ENCODE peak calls at places on chromosomes 16 and 17, in six cellular contexts. One of them, this sample, is unnamed.

GRCh38 chr17:53428913-53429312 is 393.8 kb upstream of the KIF2B start:
- DNase-seq in psoas muscle: no peak
- DNase-seq in tibial artery: no peak
- DNase-seq in mesothelial cell of epicardium: no peak
- DNase-seq in GM13977: no peak
- DNase-seq in AG10803: no peak
- DNase-seq in this sample: no peak

GRCh38 chr16:5010576-5011329 is 23.0 kb downstream of the NAGPA start:
- DNase-seq in psoas muscle: no peak
- DNase-seq in AG10803: no peak
- DNase-seq in tibial artery: no peak
- DNase-seq in GM13977: no peak
- DNase-seq in mesothelial cell of epicardium: no peak
- DNase-seq in this sample: peak; percentile 93

GRCh38 chr16:67843343-67843765 is 1.2 kb downstream of the THAP11 start:
- DNase-seq in tibial artery: no peak
- DNase-seq in AG10803: peak; percentile 41
- DNase-seq in psoas muscle: peak; percentile 58
- DNase-seq in mesothelial cell of epicardium: no peak
- DNase-seq in GM13977: no peak
- DNase-seq in this sample: no peak

GRCh38 chr16:14303654-14304394 is 232.7 kb downstream of the MRTFB start:
- DNase-seq in psoas muscle: peak; percentile 73
- DNase-seq in tibial artery: peak; percentile 85
- DNase-seq in GM13977: no peak
- DNase-seq in AG10803: no peak
- DNase-seq in mesothelial cell of epicardium: no peak
- DNase-seq in this sample: no peak

GRCh38 chr16:81158964-81159363 is 62.8 kb upstream of the GCSH start:
- DNase-seq in AG10803: no peak
- DNase-seq in tibial artery: no peak
- DNase-seq in psoas muscle: no peak
- DNase-seq in GM13977: no peak
- DNase-seq in mesothelial cell of epicardium: no peak
- DNase-seq in this sample: no peak

GRCh38 chr17:38705803-38706624 is 941 bp downstream of the MLLT6 start:
- DNase-seq in tibial artery: peak; percentile 87
- DNase-seq in psoas muscle: peak; percentile 79
- DNase-seq in mesothelial cell of epicardium: no peak
- DNase-seq in AG10803: peak; percentile 25
- DNase-seq in GM13977: no peak
- DNase-seq in this sample: no peak

GRCh38 chr17:48368352-48368751 is 61.7 kb downstream of the SKAP1 start:
- DNase-seq in tibial artery: no peak
- DNase-seq in psoas muscle: no peak
- DNase-seq in mesothelial cell of epicardium: no peak
- DNase-seq in AG10803: no peak
- DNase-seq in GM13977: no peak
- DNase-seq in this sample: no peak

GRCh38 chr16:19844945-19845641 is 39.6 kb downstream of the GPRC5B start:
- DNase-seq in tibial artery: no peak
- DNase-seq in AG10803: peak; percentile 90
- DNase-seq in psoas muscle: no peak
- DNase-seq in GM13977: no peak
- DNase-seq in mesothelial cell of epicardium: no peak
- DNase-seq in this sample: no peak

GRCh38 chr17:33497623-33498022 is 204.5 kb upstream of the ASIC2 start:
- DNase-seq in mesothelial cell of epicardium: no peak
- DNase-seq in psoas muscle: no peak
- DNase-seq in AG10803: no peak
- DNase-seq in GM13977: no peak
- DNase-seq in tibial artery: no peak
- DNase-seq in this sample: no peak

GRCh38 chr17:71440513-71440912 is 680.3 kb upstream of the SOX9 start:
- DNase-seq in AG10803: no peak
- DNase-seq in psoas muscle: no peak
- DNase-seq in mesothelial cell of epicardium: no peak
- DNase-seq in tibial artery: no peak
- DNase-seq in GM13977: no peak
- DNase-seq in this sample: no peak

GRCh38 chr16:1048442-1049112 is 24.0 kb upstream of the SSTR5 start:
- DNase-seq in AG10803: peak; percentile 21
- DNase-seq in tibial artery: no peak
- DNase-seq in mesothelial cell of epicardium: no peak
- DNase-seq in GM13977: no peak
- DNase-seq in psoas muscle: peak; percentile 88
- DNase-seq in this sample: peak; percentile 91

GRCh38 chr17:17959520-17960361 is 12.5 kb downstream of the TOM1L2 start:
- DNase-seq in tibial artery: no peak
- DNase-seq in GM13977: peak; percentile 63
- DNase-seq in psoas muscle: no peak
- DNase-seq in mesothelial cell of epicardium: no peak
- DNase-seq in AG10803: peak; percentile 45
- DNase-seq in this sample: no peak

GRCh38 chr16:12538667-12539081 is 265.0 kb downstream of the CPPED1 start:
- DNase-seq in psoas muscle: no peak
- DNase-seq in AG10803: peak; percentile 44
- DNase-seq in GM13977: no peak
- DNase-seq in mesothelial cell of epicardium: no peak
- DNase-seq in tibial artery: no peak
- DNase-seq in this sample: no peak

GRCh38 chr17:60390881-60391418 is 983 bp downstream of the USP32 start:
- DNase-seq in GM13977: peak; percentile 24
- DNase-seq in psoas muscle: peak; percentile 64
- DNase-seq in tibial artery: no peak
- DNase-seq in AG10803: peak; percentile 58
- DNase-seq in mesothelial cell of epicardium: no peak
- DNase-seq in this sample: no peak

GRCh38 chr16:8847623-8848022 is 21.2 kb downstream of the CARHSP1 start:
- DNase-seq in mesothelial cell of epicardium: no peak
- DNase-seq in GM13977: no peak
- DNase-seq in tibial artery: no peak
- DNase-seq in AG10803: no peak
- DNase-seq in psoas muscle: peak; percentile 51
- DNase-seq in this sample: no peak

DNA sequence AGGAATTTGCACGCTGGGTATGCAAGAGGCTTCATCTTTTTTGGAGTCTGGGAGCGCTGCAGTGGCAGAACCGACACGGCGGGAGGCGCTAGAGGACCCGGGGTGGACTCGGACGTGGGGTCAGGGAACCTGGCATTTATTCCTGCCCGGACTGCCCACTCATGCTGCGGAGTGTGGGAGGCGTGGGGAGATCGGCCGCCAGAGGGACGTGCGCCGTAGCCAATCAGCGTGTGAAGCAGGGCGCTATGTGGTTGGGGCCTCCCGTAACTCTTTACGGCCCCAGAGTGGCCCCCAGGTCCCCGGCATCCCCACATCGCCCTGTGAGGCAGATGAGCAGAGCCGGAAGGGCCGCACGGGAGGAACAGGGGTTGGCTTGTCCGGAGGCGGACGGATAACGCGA is 11.2 kb downstream of the FLYWCH2 start:
- DNase-seq in mesothelial cell of epicardium: no peak
- DNase-seq in tibial artery: no peak
- DNase-seq in GM13977: no peak
- DNase-seq in psoas muscle: peak; percentile 48
- DNase-seq in AG10803: no peak
- DNase-seq in this sample: no peak
- TF ChIP-seq CTCF in mesothelial cell of epicardium: no peak
- TF ChIP-seq CTCF in tibial artery: no peak
- TF ChIP-seq CTCF in GM13977: no peak
- TF ChIP-seq CTCF in psoas muscle: no peak
- TF ChIP-seq CTCF in AG10803: no peak
- TF ChIP-seq CTCF in this sample: no peak

DNA sequence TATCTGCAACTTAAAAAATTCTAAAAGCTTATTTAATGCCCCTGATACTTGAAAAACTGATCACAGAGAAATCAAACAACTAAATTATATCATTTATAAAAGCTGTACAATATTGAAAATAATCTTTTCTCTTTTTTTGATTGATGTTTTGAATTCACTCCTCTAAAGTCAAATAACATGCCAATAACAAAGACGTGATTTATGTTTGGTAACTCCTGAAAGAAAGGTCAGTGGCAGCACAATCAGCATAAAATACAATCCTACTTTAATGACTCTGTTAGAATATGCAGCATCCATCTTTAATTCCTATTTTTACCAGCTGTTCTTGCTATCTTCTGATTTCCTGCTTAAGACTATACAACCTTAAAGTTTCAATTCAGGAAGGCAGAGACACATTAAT is 50.7 kb upstream of the NACA2 start:
- DNase-seq in mesothelial cell of epicardium: no peak
- DNase-seq in GM13977: no peak
- DNase-seq in AG10803: no peak
- DNase-seq in tibial artery: no peak
- DNase-seq in psoas muscle: no peak
- DNase-seq in this sample: no peak
- TF ChIP-seq CTCF in mesothelial cell of epicardium: no peak
- TF ChIP-seq CTCF in GM13977: no peak
- TF ChIP-seq CTCF in AG10803: no peak
- TF ChIP-seq CTCF in tibial artery: no peak
- TF ChIP-seq CTCF in psoas muscle: no peak
- TF ChIP-seq CTCF in this sample: no peak

GRCh38 chr17:9926150-9926804 is 21.2 kb upstream of the RCVRN start:
- DNase-seq in AG10803: no peak
- DNase-seq in mesothelial cell of epicardium: no peak
- DNase-seq in tibial artery: no peak
- DNase-seq in psoas muscle: no peak
- DNase-seq in GM13977: no peak
- DNase-seq in this sample: no peak

GRCh38 chr17:9925457-9925856 is 20.4 kb upstream of the RCVRN start:
- DNase-seq in tibial artery: no peak
- DNase-seq in mesothelial cell of epicardium: no peak
- DNase-seq in GM13977: no peak
- DNase-seq in AG10803: no peak
- DNase-seq in psoas muscle: no peak
- DNase-seq in this sample: no peak

GRCh38 chr17:9931144-9931543 is 26.1 kb upstream of the RCVRN start:
- DNase-seq in AG10803: no peak
- DNase-seq in tibial artery: no peak
- DNase-seq in psoas muscle: no peak
- DNase-seq in mesothelial cell of epicardium: no peak
- DNase-seq in GM13977: no peak
- DNase-seq in this sample: no peak

GRCh38 chr17:9929873-9930272 is 24.8 kb upstream of the RCVRN start:
- DNase-seq in AG10803: peak; percentile 31
- DNase-seq in psoas muscle: no peak
- DNase-seq in tibial artery: no peak
- DNase-seq in mesothelial cell of epicardium: no peak
- DNase-seq in GM13977: no peak
- DNase-seq in this sample: no peak

DNA sequence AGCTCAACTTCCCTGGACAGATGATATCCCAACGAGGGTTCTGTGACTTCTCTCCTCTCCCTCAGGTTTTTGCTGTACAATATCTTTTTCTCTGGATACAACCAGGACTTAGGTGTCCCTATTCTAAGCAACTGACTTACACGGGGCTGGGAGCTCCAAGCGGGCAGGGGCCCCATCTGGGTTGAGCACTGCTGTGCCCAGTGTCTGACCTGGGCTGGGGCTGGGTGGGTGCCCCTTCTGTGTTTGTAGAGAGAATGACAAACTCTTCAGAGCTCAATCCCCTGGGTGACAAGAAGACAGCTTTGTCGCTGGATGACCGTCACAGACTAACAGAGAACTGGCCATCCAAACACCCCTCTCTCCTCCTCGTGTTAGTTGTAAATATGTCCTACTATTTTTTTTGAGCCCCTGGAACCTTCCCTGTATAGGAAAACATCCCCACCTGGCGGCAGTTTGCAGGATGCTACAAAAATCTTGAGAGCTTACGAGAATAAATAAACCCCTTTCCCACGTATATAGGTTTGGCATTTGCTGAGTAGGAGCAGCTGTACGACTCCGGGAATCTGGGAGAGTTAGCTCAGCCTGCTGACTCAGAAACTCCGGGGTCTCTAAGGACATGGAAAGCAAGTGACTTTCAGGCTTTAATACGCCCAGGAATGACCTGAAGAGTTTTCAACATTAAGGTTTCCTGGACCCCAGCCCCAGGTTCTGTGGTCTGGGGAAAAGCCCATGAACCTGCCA is 23.7 kb upstream of the RCVRN start:
- DNase-seq in tibial artery: no peak
- DNase-seq in GM13977: no peak
- DNase-seq in mesothelial cell of epicardium: no peak
- DNase-seq in psoas muscle: no peak
- DNase-seq in AG10803: peak; percentile 76
- DNase-seq in this sample: no peak
- TF ChIP-seq CTCF in tibial artery: no peak
- TF ChIP-seq CTCF in GM13977: peak; percentile 31
- TF ChIP-seq CTCF in mesothelial cell of epicardium: peak; percentile 51
- TF ChIP-seq CTCF in psoas muscle: peak; percentile 19
- TF ChIP-seq CTCF in AG10803: peak; percentile 65
- TF ChIP-seq CTCF in this sample: no peak

GRCh38 chr16:66278111-66278531 is 88.4 kb upstream of the CDH5 start:
- DNase-seq in tibial artery: no peak
- DNase-seq in AG10803: no peak
- DNase-seq in mesothelial cell of epicardium: no peak
- DNase-seq in psoas muscle: no peak
- DNase-seq in GM13977: no peak
- DNase-seq in this sample: no peak

GRCh38 chr16:66277311-66278070 is 89.0 kb upstream of the CDH5 start:
- DNase-seq in AG10803: no peak
- DNase-seq in GM13977: no peak
- DNase-seq in psoas muscle: no peak
- DNase-seq in tibial artery: no peak
- DNase-seq in mesothelial cell of epicardium: no peak
- DNase-seq in this sample: no peak

GRCh38 chr16:66274335-66275110 is 92.0 kb upstream of the CDH5 start:
- DNase-seq in mesothelial cell of epicardium: no peak
- DNase-seq in GM13977: peak; percentile 65
- DNase-seq in psoas muscle: no peak
- DNase-seq in AG10803: peak; percentile 38
- DNase-seq in tibial artery: no peak
- DNase-seq in this sample: no peak

GRCh38 chr16:66275795-66276428 is 90.6 kb upstream of the CDH5 start:
- DNase-seq in psoas muscle: no peak
- DNase-seq in mesothelial cell of epicardium: no peak
- DNase-seq in GM13977: peak; percentile 47
- DNase-seq in tibial artery: no peak
- DNase-seq in AG10803: peak; percentile 71
- DNase-seq in this sample: no peak

DNA sequence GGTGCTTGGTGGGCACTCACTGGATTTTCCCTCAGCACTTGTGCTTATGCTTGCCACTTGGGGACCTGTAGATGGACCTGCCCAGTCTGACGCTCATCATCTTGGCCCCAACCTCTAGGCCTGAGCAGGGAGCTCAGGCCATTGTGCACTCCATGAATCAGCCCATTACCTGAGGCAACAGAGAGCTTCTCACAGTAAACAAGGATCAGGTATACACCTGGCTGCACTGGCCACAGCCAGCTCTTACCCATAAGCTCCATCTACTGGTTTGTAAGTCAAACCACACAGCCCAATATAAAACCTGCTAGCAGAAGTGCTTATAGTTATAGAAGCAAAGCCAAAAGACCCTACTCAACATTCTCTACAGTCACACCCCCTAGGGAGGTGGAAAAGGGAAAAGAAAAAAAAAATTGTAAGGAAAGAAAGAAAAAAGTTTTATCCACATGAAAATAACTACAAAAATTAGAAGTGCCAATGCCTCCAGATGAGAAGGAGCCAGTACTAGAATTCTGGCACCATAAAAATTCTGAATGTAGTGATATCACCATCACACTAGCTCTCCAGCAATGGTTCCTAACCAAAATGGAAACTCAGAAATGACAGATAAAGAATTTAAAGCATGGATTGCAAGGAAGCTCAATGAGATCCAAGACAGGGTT is 87.8 kb upstream of the CDH5 start:
- DNase-seq in mesothelial cell of epicardium: no peak
- DNase-seq in GM13977: no peak
- DNase-seq in tibial artery: no peak
- DNase-seq in psoas muscle: no peak
- DNase-seq in AG10803: no peak
- DNase-seq in this sample: no peak
- TF ChIP-seq CTCF in mesothelial cell of epicardium: no peak
- TF ChIP-seq CTCF in GM13977: no peak
- TF ChIP-seq CTCF in tibial artery: no peak
- TF ChIP-seq CTCF in psoas muscle: no peak
- TF ChIP-seq CTCF in AG10803: no peak
- TF ChIP-seq CTCF in this sample: no peak

This sample was measured in D721Med.